ENCODE peak calls at places on chromosome 10, in ten cellular contexts. W, Z, O, A, U, N, Y, I, B and G are unnamed samples. For H3K4me1 and H3K9me3, the result is how much of the 10 kb centered on the place peaks cover.

GRCh38 chr10:50232261-50232639 is 19.1 kb downstream of the ASAH2 start:
- DNase-seq in W (no peak), Z (no peak), O (no peak), A (no peak), U (no peak), N (no peak), Y (no peak), I (no peak), B (no peak), G (no peak)

GRCh38 chr10:31770307-31770902 is 158.2 kb downstream of the ARHGAP12 start:
- DNase-seq in W (no peak), Z (no peak), O (peak), A (peak), U (peak), N (no peak), Y (no peak), I (peak), B (peak), G (no peak)

GRCh38 chr10:27724287-27724686 is 21.3 kb downstream of the MKX start:
- DNase-seq in W (no peak), Z (no peak), O (no peak), A (no peak), U (no peak), N (no peak), Y (no peak), I (no peak), B (no peak), G (no peak)

GRCh38 chr10:29033311-29033940 is 255.4 kb upstream of the LYZL1 start:
- DNase-seq in W (no peak), Z (no peak), O (no peak), A (no peak), U (no peak), N (no peak), Y (no peak), I (no peak), B (no peak), G (no peak)

GRCh38 chr10:109981641-109982040 is 26.1 kb upstream of the ADD3 start:
- DNase-seq in W (no peak), Z (no peak), O (no peak), A (no peak), U (no peak), N (no peak), Y (no peak), I (no peak), B (no peak), G (no peak)

GRCh38 chr10:119997429-119997828 is 104.9 kb downstream of the SEC23IP start:
- DNase-seq in W (no peak), Z (no peak), O (no peak), A (no peak), U (no peak), N (no peak), Y (no peak), I (no peak), B (no peak), G (no peak)

GRCh38 chr10:17109475-17110207 is 20.0 kb downstream of the CUBN start:
- DNase-seq in W (no peak), Z (no peak), O (no peak), A (no peak), U (no peak), N (peak), Y (no peak), I (no peak), B (no peak), G (peak)

GRCh38 chr10:76905251-76905650 is 732.4 kb downstream of the KCNMA1 start:
- DNase-seq in W (no peak), Z (no peak), O (no peak), A (no peak), U (no peak), N (no peak), Y (no peak), I (no peak), B (no peak), G (no peak)

GRCh38 chr10:17472481-17473227 is 18.3 kb upstream of the ST8SIA6 start:
- DNase-seq in W (no peak), Z (no peak), O (no peak), A (no peak), U (no peak), N (no peak), Y (no peak), I (no peak), B (no peak), G (no peak)

GRCh38 chr10:128879030-128879429 is 588.0 kb upstream of the MGMT start:
- DNase-seq in W (no peak), Z (no peak), O (no peak), A (no peak), U (no peak), N (no peak), Y (no peak), I (no peak), B (no peak), G (no peak)

GRCh38 chr10:67657775-67658174 is 38.2 kb downstream of the CTNNA3 start:
- DNase-seq in W (no peak), Z (no peak), O (no peak), A (no peak), U (no peak), N (no peak), Y (no peak), I (no peak), B (no peak), G (no peak)

GRCh38 chr10:77041636-77042258 is 595.9 kb downstream of the KCNMA1 start:
- DNase-seq in W (no peak), Z (no peak), O (peak), A (no peak), U (no peak), N (no peak), Y (no peak), I (no peak), B (no peak), G (no peak)

GRCh38 chr10:102678842-102679289 is 34.6 kb downstream of the TRIM8 start:
- DNase-seq in W (peak), Z (peak), O (no peak), A (peak), U (peak), N (peak), Y (peak), I (peak), B (no peak), G (peak)

GRCh38 chr10:102675151-102675886 is 31.0 kb downstream of the TRIM8 start:
- DNase-seq in W (peak), Z (peak), O (no peak), A (no peak), U (no peak), N (no peak), Y (no peak), I (no peak), B (no peak), G (peak)

GRCh38 chr10:102676916-102677315 is 32.6 kb downstream of the TRIM8 start:
- DNase-seq in W (peak), Z (peak), O (no peak), A (no peak), U (no peak), N (no peak), Y (no peak), I (no peak), B (no peak), G (peak)

GRCh38 chr10:102675887-102676616 is 31.8 kb downstream of the TRIM8 start:
- DNase-seq in W (peak), Z (peak), O (no peak), A (no peak), U (no peak), N (peak), Y (no peak), I (no peak), B (no peak), G (peak)

DNA sequence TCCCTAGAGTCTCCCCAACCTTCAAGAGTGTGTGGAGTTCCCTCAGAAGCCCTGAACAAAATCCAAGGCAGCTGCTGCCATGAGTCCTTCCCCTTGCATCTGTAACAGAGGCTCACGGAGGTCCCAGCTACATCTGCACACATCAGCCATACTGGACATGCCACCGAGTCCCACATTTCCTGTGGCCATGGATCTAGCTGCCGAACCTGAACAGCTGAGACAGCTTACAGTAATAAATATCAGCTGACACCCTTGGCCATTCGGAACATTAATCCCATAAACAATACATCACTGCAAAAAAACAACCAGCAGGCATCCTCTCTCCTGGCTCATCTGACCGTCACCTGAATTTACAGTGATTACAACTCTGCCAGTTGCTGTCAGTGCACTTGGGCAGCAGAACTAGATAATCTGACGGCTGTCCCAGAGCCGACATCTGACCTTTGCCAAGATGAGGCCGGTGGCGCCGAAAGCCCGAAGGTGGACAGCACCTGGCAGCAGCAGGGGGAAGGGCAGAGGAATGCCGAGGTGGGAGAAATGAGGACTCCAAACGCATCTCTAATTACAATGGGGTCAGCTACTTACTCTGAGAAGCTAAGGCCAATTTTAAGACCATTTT is 33.6 kb downstream of the TRIM8 start:
- DNase-seq in W (peak), Z (peak), O (no peak), A (no peak), U (no peak), N (no peak), Y (no peak), I (no peak), B (no peak), G (no peak)
- H3K4me1 ChIP-seq in W (half or more), Z (half or more), O (half or more), A (under half), U (under half), N (under half), Y (half or more), I (under half), B (under half), G (half or more)

DNA sequence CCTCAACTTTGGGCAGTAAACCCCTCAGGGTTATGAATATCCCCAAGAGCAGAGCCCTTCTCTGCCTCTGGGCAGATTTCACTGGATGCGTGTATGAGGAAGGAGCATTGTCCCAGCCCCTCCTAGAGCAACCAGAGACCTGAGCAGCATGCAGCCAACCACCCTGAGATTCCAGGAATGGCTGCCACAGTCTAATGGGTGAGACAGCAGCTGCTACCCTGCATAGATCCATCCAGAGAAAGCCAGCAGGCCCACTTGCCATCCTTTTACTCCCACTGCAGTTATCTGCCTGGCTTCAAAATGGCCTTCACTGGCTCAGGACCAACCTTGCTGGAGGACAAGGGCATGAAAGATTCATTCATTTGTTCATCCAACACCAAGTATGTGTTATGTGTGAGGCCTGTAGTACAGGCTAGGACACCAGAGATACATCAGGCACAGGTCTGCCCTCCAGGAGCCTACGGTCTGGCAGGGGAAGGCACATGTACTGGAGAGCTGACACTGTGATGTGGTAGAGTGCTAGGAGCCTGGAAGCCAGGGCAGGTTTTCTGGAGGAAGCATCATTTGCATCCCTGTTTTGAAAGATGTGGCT is 26.2 kb upstream of the C10orf105 start:
- DNase-seq in W (no peak), Z (no peak), O (no peak), A (no peak), U (no peak), N (no peak), Y (no peak), I (no peak), B (no peak), G (no peak)
- H3K27ac ChIP-seq in W (peak), Z (no peak), O (peak), A (no peak), U (peak), N (no peak), Y (peak), I (no peak), B (peak), G (no peak)

GRCh38 chr10:43648392-43649148 is at the start of gene ZNF32:
- DNase-seq in W (peak), Z (peak), O (peak), A (peak), U (peak), N (peak), Y (peak), I (no peak), B (peak), G (peak)

GRCh38 chr10:43648083-43648391 is 644 bp downstream of the ZNF32 start:
- DNase-seq in W (no peak), Z (no peak), O (no peak), A (no peak), U (no peak), N (no peak), Y (no peak), I (no peak), B (no peak), G (no peak)

GRCh38 chr10:43649149-43649523 is 455 bp upstream of the ZNF32 start:
- DNase-seq in W (no peak), Z (no peak), O (no peak), A (no peak), U (no peak), N (no peak), Y (no peak), I (no peak), B (no peak), G (no peak)

GRCh38 chr10:43645866-43646265 is 2.8 kb downstream of the ZNF32 start:
- DNase-seq in W (no peak), Z (no peak), O (no peak), A (no peak), U (no peak), N (no peak), Y (no peak), I (no peak), B (no peak), G (no peak)

DNA sequence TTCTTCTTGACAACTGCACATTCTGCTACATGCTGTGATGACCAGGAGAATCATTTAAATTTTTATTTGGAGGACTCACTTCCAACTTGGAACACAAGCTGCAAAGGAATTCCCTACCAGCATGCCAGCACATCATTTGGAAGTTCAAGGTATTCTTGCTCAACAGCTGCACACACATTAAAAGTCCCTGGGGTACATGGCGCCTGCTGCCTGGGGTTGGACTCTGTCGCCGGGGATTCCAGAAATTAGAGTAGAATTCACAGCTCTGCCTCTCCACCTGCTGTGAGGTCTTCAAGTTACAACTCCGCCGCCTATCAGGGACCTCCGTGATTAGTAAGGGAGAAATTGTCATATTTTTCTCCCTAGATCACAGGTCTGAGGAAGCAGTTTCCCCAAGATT is 1.1 kb downstream of the ZNF32 start:
- DNase-seq in W (no peak), Z (no peak), O (no peak), A (no peak), U (no peak), N (no peak), Y (no peak), I (no peak), B (no peak), G (no peak)
- H3K9me3 ChIP-seq in W (under half), Z (under half), O (under half), A (under half), U (under half), N (under half), Y (under half), I (under half), B (under half), G (under half)

GRCh38 chr10:63588436-63589180 is 67.4 kb downstream of the REEP3 start:
- DNase-seq in W (no peak), Z (no peak), O (no peak), A (no peak), U (peak), N (peak), Y (no peak), I (no peak), B (no peak), G (no peak)
- H3K4me1 ChIP-seq in W (under half), Z (half or more), O (under half), A (under half), U (under half), N (under half), Y (under half), I (under half), B (under half), G (under half)

GRCh38 chr10:78434886-78435285 is 401.2 kb downstream of the RPS24 start:
- DNase-seq in W (no peak), Z (peak), O (no peak), A (no peak), U (no peak), N (no peak), Y (no peak), I (no peak), B (no peak), G (no peak)
- H3K27ac ChIP-seq in W (no peak), Z (no peak), O (no peak), A (no peak), U (no peak), N (no peak), Y (no peak), I (no peak), B (no peak), G (peak)

GRCh38 chr10:131115801-131116200 is 195.7 kb downstream of the TCERG1L start:
- DNase-seq in W (no peak), Z (no peak), O (no peak), A (no peak), U (no peak), N (no peak), Y (no peak), I (no peak), B (no peak), G (no peak)

GRCh38 chr10:131115321-131115720 is 196.2 kb downstream of the TCERG1L start:
- DNase-seq in W (no peak), Z (no peak), O (no peak), A (no peak), U (no peak), N (no peak), Y (no peak), I (no peak), B (no peak), G (no peak)

GRCh38 chr10:131117416-131118212 is 193.9 kb downstream of the TCERG1L start:
- DNase-seq in W (no peak), Z (no peak), O (no peak), A (no peak), U (no peak), N (no peak), Y (no peak), I (no peak), B (no peak), G (no peak)

GRCh38 chr10:131116216-131117005 is 195.1 kb downstream of the TCERG1L start:
- DNase-seq in W (no peak), Z (no peak), O (no peak), A (no peak), U (no peak), N (no peak), Y (no peak), I (no peak), B (no peak), G (no peak)

GRCh38 chr10:131117011-131117410 is 194.5 kb downstream of the TCERG1L start:
- DNase-seq in W (no peak), Z (no peak), O (no peak), A (no peak), U (no peak), N (no peak), Y (no peak), I (no peak), B (no peak), G (no peak)
- H3K9me3 ChIP-seq in W (under half), Z (under half), O (under half), A (under half), U (under half), N (half or more), Y (under half), I (under half), B (under half), G (under half)

DNA sequence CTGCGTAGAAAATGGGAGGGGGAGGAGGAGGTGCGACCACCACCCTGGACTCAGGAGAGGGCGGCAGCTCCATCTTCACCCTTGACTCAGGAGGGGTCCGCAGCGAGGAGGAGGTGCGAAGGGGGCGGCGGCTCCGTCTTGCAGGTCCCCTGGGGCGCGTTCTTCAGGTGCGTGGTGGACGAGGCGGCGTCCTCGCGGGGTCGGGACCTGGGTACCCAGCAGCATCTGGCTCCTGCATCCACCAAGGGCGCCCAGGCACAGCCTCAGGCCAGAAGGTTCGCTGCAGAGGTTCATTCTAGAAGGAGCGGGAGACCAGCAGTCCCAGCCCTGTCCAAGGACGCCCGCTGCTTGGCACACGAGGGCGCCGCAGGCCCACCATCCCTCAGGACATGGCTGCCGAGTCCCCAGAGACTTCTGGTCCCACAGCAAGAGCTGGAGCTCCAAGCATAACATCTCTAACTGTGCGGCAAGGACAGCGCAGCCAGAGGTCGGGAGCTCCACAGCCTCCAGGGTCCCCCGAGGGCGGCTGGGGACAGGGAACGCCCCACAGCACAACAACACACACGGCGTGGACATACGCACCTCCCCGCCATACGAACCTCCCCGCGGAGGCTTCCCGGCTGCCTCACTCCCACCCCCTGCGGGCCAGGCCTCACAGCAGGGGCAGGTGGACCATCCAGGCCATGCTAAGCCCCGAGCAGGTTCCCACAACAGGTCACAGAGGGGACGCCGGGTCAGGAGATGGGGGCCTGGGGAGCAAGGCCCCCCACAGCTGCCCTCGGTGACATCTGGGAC is 16.8 kb upstream of the DPYSL4 start:
- DNase-seq in W (peak), Z (peak), O (no peak), A (no peak), U (no peak), N (no peak), Y (no peak), I (no peak), B (no peak), G (no peak)
- H3K4me1 ChIP-seq in W (under half), Z (under half), O (under half), A (under half), U (under half), N (under half), Y (under half), I (under half), B (under half), G (under half)

GRCh38 chr10:5855979-5856700 is 33.6 kb downstream of the ANKRD16 start:
- DNase-seq in W (no peak), Z (no peak), O (no peak), A (no peak), U (no peak), N (no peak), Y (no peak), I (no peak), B (no peak), G (no peak)
- H3K27ac ChIP-seq in W (no peak), Z (no peak), O (no peak), A (no peak), U (no peak), N (no peak), Y (no peak), I (no peak), B (no peak), G (no peak)